ENCODE peak calls at places on chromosomes 16 and 17, in five cellular contexts. N is A549, I is lower lobe of right lung, U is AG04450, B is epithelial cell of esophagus. M is an unnamed sample.

GRCh38 chr17:4504188-4504587 is 5.5 kb downstream of the SPNS2 start:
- DNase-seq in B (peak; percentile 43), I (no peak), N (no peak), U (no peak), M (no peak)

GRCh38 chr17:14833201-14833773 is 431.8 kb downstream of the PMP22 start:
- DNase-seq in N (no peak), U (peak; percentile 74), I (no peak), B (peak; percentile 89), M (no peak)

GRCh38 chr17:17424552-17424951 is 52.2 kb upstream of the MED9 start:
- DNase-seq in B (no peak), N (no peak), I (no peak), U (no peak), M (no peak)

GRCh38 chr16:24118126-24118821 is 137.9 kb upstream of the CACNG3 start:
- DNase-seq in U (no peak), I (no peak), B (no peak), N (no peak), M (no peak)

GRCh38 chr17:76586741-76587487 is 1.3 kb upstream of the ST6GALNAC2 start:
- DNase-seq in N (no peak), I (no peak), B (peak; percentile 77), U (no peak), M (no peak)

GRCh38 chr17:78659546-78659945 is 82.3 kb upstream of the DNAH17 start:
- DNase-seq in B (no peak), I (peak; percentile 32), N (no peak), U (no peak), M (no peak)

GRCh38 chr17:7932483-7932891 is 481 bp downstream of the CNTROB start:
- DNase-seq in B (peak; percentile 26), N (peak; percentile 51), U (no peak), I (peak; percentile 58), M (peak; percentile 24)

GRCh38 chr17:12983986-12984932 is 33.6 kb downstream of the ELAC2 start:
- DNase-seq in I (no peak), U (peak; percentile 78), B (no peak), N (no peak), M (no peak)

GRCh38 chr17:4631836-4632582 is 9.5 kb downstream of the ALOX15 start:
- DNase-seq in U (no peak), B (no peak), I (no peak), N (no peak), M (no peak)

GRCh38 chr17:45326566-45326965 is 9.7 kb upstream of the MAP3K14 start:
- DNase-seq in N (no peak), B (no peak), I (no peak), U (no peak), M (no peak)

GRCh38 chr16:3689731-3690130 is 27.6 kb downstream of the TRAP1 start:
- DNase-seq in B (no peak), I (no peak), U (no peak), N (no peak), M (no peak)

GRCh38 chr16:3690991-3691720 is 26.2 kb downstream of the TRAP1 start:
- DNase-seq in U (no peak), B (no peak), N (peak; percentile 19), I (no peak), M (no peak)

GRCh38 chr16:3690470-3690918 is 26.8 kb downstream of the TRAP1 start:
- DNase-seq in I (peak; percentile 87), U (peak; percentile 86), N (peak; percentile 89), B (peak; percentile 91), M (peak; percentile 74)

GRCh38 chr16:3687792-3688191 is 29.5 kb downstream of the TRAP1 start:
- DNase-seq in B (no peak), U (no peak), I (no peak), N (no peak), M (no peak)

GRCh38 chr16:3691778-3692177 is 25.5 kb downstream of the TRAP1 start:
- DNase-seq in B (no peak), N (no peak), U (no peak), I (no peak), M (no peak)
- TF ChIP-seq CTCF in B (no peak), N (no peak), U (no peak), I (no peak), M (no peak)

GRCh38 chr16:81995651-81996050 is 15.6 kb downstream of the SDR42E1 start:
- DNase-seq in I (no peak), B (no peak), N (peak; percentile 11), U (no peak), M (no peak)

GRCh38 chr16:81997738-81998137 is 13.5 kb downstream of the SDR42E1 start:
- DNase-seq in B (peak; percentile 67), U (peak; percentile 11), N (peak; percentile 60), I (no peak), M (no peak)

GRCh38 chr16:81994485-81994884 is 16.8 kb downstream of the SDR42E1 start:
- DNase-seq in U (no peak), I (no peak), B (no peak), N (peak; percentile 28), M (no peak)

GRCh38 chr16:82002831-82003230 is 8.4 kb downstream of the SDR42E1 start:
- DNase-seq in I (no peak), B (peak; percentile 50), U (no peak), N (no peak), M (no peak)

GRCh38 chr16:81996664-81997529 is 14.4 kb downstream of the SDR42E1 start:
- DNase-seq in I (no peak), U (no peak), B (peak; percentile 50), N (peak; percentile 58), M (no peak)
- TF ChIP-seq CTCF in I (no peak), U (no peak), B (peak; percentile 20), N (peak; percentile 32), M (no peak)

DNA sequence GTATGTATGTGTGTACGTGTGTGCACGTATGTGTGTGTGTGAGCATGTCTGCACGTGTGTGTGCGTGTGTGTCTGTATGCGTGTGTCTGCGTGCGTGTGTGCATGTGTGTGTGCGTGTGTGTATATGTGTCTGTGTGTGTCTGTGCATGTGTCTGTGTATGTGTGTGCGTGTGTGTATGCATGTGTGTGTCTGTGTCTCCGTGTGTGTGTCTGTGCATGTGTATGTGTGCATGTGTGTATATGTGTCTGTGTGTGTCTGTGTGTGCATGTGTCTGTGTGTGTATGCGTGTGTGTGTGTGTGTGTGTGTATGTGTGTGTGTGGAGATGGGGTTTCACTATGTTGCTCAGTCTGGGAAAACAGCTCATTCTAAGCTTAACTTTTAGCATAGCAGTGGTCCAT is 43.9 kb downstream of the ATP2C2 start:
- DNase-seq in B (no peak), N (no peak), U (no peak), I (no peak), M (no peak)
- TF ChIP-seq CTCF in B (no peak), N (no peak), U (no peak), I (no peak), M (no peak)

GRCh38 chr17:36152639-36153120 is 23.8 kb downstream of the TBC1D3B start:
- DNase-seq in I (no peak), B (peak; percentile 38), U (no peak), N (peak; percentile 30), M (no peak)
- TF ChIP-seq CTCF in I (no peak), B (peak; percentile 21), U (no peak), N (no peak), M (no peak)

DNA sequence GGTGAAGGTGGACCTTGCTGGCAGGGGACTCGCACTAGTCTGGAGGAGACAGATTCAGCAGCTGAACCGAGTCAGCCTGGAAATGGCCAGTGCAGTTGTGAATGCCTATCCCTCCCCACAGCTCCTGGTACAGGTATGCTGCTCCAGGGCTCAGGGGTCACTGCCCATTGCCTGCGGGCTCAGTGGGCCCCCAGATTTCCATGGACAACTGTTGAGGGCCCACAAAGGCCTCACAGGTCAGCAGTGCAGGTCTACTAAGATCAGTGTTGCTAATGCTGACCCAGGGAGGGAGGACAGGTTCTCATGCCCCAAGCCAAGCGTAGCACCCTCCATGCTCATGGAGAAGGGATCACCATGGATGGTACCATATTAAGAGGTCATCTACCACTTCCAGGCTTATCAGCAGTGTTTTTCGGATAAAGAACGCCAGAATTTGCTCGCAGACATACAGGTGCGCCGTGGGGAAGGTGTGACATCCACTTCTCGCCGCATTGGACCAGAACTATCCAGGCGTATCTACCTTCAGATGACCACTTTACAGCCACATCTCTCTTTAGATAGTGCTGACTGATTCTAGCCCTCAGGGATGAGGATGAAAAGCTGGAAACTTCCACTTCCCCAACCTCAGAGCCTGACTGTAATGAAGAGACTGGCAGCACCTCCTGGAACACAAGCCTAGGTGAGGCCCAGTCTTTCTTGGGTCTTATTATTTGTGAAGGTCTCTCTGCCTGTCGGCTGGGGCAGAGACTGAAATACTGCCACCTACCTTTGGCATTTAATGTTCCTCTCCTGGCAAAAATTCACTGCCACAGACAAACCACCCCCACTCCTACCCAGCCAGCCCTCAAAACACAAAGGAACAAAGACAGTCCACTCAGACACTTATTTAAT is 7.6 kb downstream of the EME1 start:
- DNase-seq in B (no peak), N (no peak), U (no peak), I (no peak), M (no peak)
- TF ChIP-seq CTCF in B (peak; percentile 10), N (peak; percentile 21), U (no peak), I (no peak), M (no peak)

DNA sequence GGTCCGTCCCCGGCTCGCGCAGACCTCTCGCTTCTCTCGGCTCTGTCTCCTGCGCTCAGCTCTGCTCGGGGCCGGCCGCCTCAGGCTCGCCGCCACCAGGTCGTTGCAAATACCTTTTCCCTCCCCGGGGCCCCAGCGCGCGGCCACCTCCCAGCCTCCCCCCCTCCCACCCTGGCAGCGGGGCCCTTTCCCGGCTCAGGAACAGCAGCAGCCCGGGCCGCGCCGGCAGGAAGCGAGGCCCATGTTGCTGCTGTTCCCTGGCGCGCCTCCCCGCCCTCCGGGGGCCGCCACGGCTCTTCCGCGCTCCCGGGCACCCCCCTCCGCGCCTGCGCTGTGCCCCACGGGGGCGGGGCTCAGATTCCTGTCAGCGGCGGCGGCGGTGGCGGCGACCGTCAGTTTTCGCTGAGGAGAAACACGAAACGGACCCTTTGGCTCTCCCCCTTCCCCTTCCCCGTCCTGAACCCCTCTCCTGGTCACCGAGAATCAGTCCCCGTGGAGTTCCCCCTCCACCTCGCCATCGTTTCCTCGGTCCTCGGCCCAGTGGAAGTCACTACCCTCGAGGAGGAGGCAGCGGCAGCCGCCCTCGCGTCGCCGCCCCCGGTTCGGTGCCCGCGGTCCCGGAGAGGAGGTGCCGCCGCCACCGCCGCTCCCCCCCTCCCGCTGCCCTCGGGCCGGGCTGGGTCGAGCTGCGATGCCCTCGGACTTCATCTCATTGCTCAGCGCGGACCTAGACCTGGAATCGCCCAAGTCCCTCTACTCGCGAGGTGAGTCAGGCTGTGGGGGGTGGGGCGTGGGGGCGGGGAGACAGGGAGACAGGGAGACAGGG is at the start of gene NFAT5:
- DNase-seq in U (peak; percentile 41), B (peak; percentile 83), I (peak; percentile 91), N (peak; percentile 87), M (peak; percentile 100)
- TF ChIP-seq CTCF in U (no peak), B (no peak), I (peak; percentile 20), N (no peak), M (no peak)

DNA sequence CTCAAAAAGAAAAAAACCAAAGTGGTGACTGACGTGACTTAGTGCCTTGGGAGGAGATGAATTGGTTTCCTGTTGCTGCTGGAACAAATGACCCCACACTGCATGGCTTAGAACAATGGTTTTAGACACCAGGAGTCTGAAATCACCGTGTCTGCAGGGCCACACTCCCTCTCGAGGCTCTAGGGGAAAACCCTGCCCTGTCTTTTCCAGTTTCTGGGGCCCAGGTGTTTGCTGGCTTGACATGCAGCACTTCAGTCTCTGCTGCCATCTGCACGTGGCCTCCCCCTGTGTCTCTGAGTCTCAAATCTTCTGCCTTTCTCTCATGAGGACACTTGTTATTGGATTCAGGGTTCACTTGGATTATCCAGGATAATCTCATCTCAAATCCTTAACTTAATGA is 323.8 kb upstream of the TNRC6C start:
- DNase-seq in N (no peak), U (no peak), B (no peak), I (no peak), M (no peak)
- TF ChIP-seq CTCF in N (no peak), U (no peak), B (no peak), I (no peak), M (no peak)

M was measured in activated B cell treated with CpG ODN at 0.5 μM for 24 hours.